ENCODE peak calls at places on chromosomes 1 and 21, in eight cellular contexts. U, W, E, N, S, Z, J and M are unnamed samples.

GRCh38 chr1:35835398-35835797 is 27.6 kb downstream of the AGO4 start:
- DNase-seq in N (no peak), J (peak; percentile 73), E (no peak), U (no peak), S (no peak), Z (no peak), W (peak; percentile 90), M (no peak)

GRCh38 chr1:15246960-15247614 is at the start of gene FHAD1:
- DNase-seq in Z (peak; percentile 59), N (peak; percentile 40), J (peak; percentile 72), E (no peak), W (peak; percentile 90), S (peak; percentile 65), U (peak; percentile 25), M (no peak)

GRCh38 chr1:25169610-25170009 is 62.7 kb downstream of the SYF2 start:
- DNase-seq in U (no peak), N (no peak), J (no peak), E (no peak), W (no peak), Z (no peak), S (no peak), M (no peak)

GRCh38 chr1:206803221-206803730 is 31.0 kb upstream of the IL10 start:
- DNase-seq in N (no peak), S (peak; percentile 86), U (peak; percentile 77), W (no peak), J (no peak), E (no peak), Z (no peak), M (no peak)

GRCh38 chr1:9719978-9720722 is 68.6 kb downstream of the PIK3CD start:
- DNase-seq in U (no peak), J (no peak), N (no peak), E (no peak), S (no peak), Z (no peak), W (no peak), M (no peak)

GRCh38 chr1:31732751-31733289 is 29.0 kb upstream of the COL16A1 start:
- DNase-seq in U (no peak), S (no peak), W (no peak), Z (no peak), E (no peak), J (no peak), N (no peak), M (no peak)

GRCh38 chr1:234997201-234998173 is 131.2 kb downstream of the TOMM20 start:
- DNase-seq in W (peak; percentile 97), S (no peak), U (no peak), J (peak; percentile 91), N (no peak), E (peak; percentile 99), Z (peak; percentile 98), M (peak; percentile 100)

GRCh38 chr1:205523261-205523890 is 18.9 kb downstream of the CDK18 start:
- DNase-seq in W (no peak), S (no peak), Z (no peak), U (no peak), N (no peak), E (no peak), J (no peak), M (no peak)

GRCh38 chr21:32726742-32727477 is 903 bp downstream of the SYNJ1 start:
- DNase-seq in Z (peak; percentile 11), U (no peak), N (no peak), S (peak; percentile 35), W (peak; percentile 70), J (no peak), E (peak; percentile 16), M (peak; percentile 25)

GRCh38 chr1:45753248-45754037 is 3.0 kb upstream of the IPP start:
- DNase-seq in N (no peak), Z (no peak), U (no peak), S (no peak), W (no peak), E (no peak), J (no peak), M (no peak)

GRCh38 chr1:65260851-65261473 is 48.4 kb upstream of the DNAJC6 start:
- DNase-seq in Z (peak; percentile 71), J (no peak), E (peak; percentile 84), S (peak; percentile 13), N (no peak), W (peak; percentile 5), U (no peak), M (no peak)

GRCh38 chr21:43994646-43995045 is 17.5 kb upstream of the TRAPPC10 start:
- DNase-seq in J (no peak), U (no peak), N (no peak), W (no peak), Z (no peak), S (no peak), E (no peak), M (no peak)

GRCh38 chr21:34011660-34012059 is 61.7 kb upstream of the MRPS6 start:
- DNase-seq in Z (no peak), U (no peak), S (no peak), W (no peak), J (no peak), N (no peak), E (no peak), M (no peak)

GRCh38 chr21:43884012-43884860 is 19.2 kb downstream of the AGPAT3 start:
- DNase-seq in Z (no peak), J (no peak), N (no peak), S (no peak), E (peak; percentile 34), W (peak; percentile 86), U (no peak), M (no peak)

GRCh38 chr1:15702722-15703550 is 18.8 kb downstream of the PLEKHM2 start:
- DNase-seq in W (peak; percentile 40), E (no peak), J (no peak), S (no peak), N (no peak), Z (no peak), U (no peak), M (no peak)

GRCh38 chr1:63713041-63713440 is 60.8 kb upstream of the ROR1 start:
- DNase-seq in S (peak; percentile 27), N (no peak), J (no peak), W (no peak), U (no peak), Z (no peak), E (no peak), M (no peak)